ENCODE peak calls at places on chromosomes 5 and 9, in six cellular contexts. S is HepG2, A is K562, N is sigmoid colon, K is HCT116, R is transverse colon. Q is an unnamed sample.
A peak's percentile ranks its signal among the peaks of the same experiment; 100 is the strongest.

GRCh38 chr5:2986301-2986700 is 234.8 kb upstream of the IRX2 start:
- DNase-seq in N (no peak), R (no peak), K (no peak), S (no peak), A (no peak), Q (no peak)

GRCh38 chr9:129685220-129685932 is 19.9 kb downstream of the PRRX2 start:
- DNase-seq in N (no peak), A (no peak), R (no peak), S (no peak), K (peak; percentile 68), Q (no peak)

GRCh38 chr5:103119067-103119764 is 722 bp downstream of the GIN1 start:
- DNase-seq in K (no peak), R (no peak), N (no peak), S (peak; percentile 6), A (no peak), Q (no peak)

GRCh38 chr9:94097788-94098413 is 13.6 kb downstream of the PTPDC1 start:
- DNase-seq in S (no peak), R (no peak), K (peak; percentile 75), N (peak; percentile 68), A (no peak), Q (no peak)

GRCh38 chr5:33582417-33582816 is 141.7 kb downstream of the TARS1 start:
- DNase-seq in N (no peak), R (no peak), K (no peak), A (no peak), S (peak; percentile 84), Q (no peak)

GRCh38 chr9:621199-621860 is 220.2 kb upstream of the DMRT1 start:
- DNase-seq in K (no peak), N (no peak), S (no peak), A (no peak), R (no peak), Q (no peak)

GRCh38 chr9:105296889-105297288 is 52.4 kb downstream of the SLC44A1 start:
- DNase-seq in S (peak; percentile 90), R (no peak), K (peak; percentile 18), N (no peak), A (no peak), Q (no peak)

GRCh38 chr9:129140397-129141065 is 29.3 kb downstream of the PTPA start:
- DNase-seq in A (peak; percentile 73), N (peak; percentile 79), R (peak; percentile 55), K (no peak), S (peak; percentile 56), Q (peak; percentile 85)

GRCh38 chr5:173318881-173319609 is 9.2 kb downstream of the STC2 start:
- DNase-seq in R (no peak), N (no peak), K (no peak), A (no peak), S (no peak), Q (peak; percentile 31)

GRCh38 chr9:135443811-135444470 is 35.6 kb upstream of the PPP1R26 start:
- DNase-seq in N (no peak), A (no peak), R (no peak), S (no peak), K (no peak), Q (no peak)

GRCh38 chr9:116990592-116990991 is 303.5 kb downstream of the TRIM32 start:
- DNase-seq in K (no peak), A (no peak), R (no peak), S (no peak), N (no peak), Q (no peak)

GRCh38 chr5:94908889-94909480 is 290.5 kb downstream of the SLF1 start:
- DNase-seq in N (no peak), R (no peak), A (peak; percentile 28), S (peak; percentile 25), K (peak; percentile 35), Q (no peak)

GRCh38 chr9:32704343-32704742 is 68.9 kb upstream of the TAF1L start:
- DNase-seq in R (no peak), A (no peak), S (no peak), N (no peak), K (no peak), Q (no peak)

GRCh38 chr9:8895498-8896224 is 1096.1 kb upstream of the DMAC1 start:
- DNase-seq in N (no peak), S (peak; percentile 30), A (peak; percentile 3), K (no peak), R (no peak), Q (no peak)

GRCh38 chr5:126445502-126446174 is 22.4 kb downstream of the GRAMD2B start:
- DNase-seq in A (no peak), R (no peak), S (no peak), K (peak; percentile 35), N (no peak), Q (no peak)

GRCh38 chr9:96442491-96442890 is 7.5 kb upstream of the HABP4 start:
- DNase-seq in N (no peak), A (no peak), R (no peak), S (no peak), K (no peak), Q (no peak)

GRCh38 chr9:93096131-93096802 is at the start of gene CARD19:
- DNase-seq in A (peak; percentile 55), K (no peak), N (peak; percentile 87), S (no peak), R (peak; percentile 78), Q (no peak)

GRCh38 chr5:177512736-177513380 is 3.2 kb upstream of the DOK3 start:
- DNase-seq in R (no peak), S (no peak), N (no peak), K (no peak), A (no peak), Q (peak; percentile 79)

GRCh38 chr5:83608122-83608521 is 112.5 kb downstream of the HAPLN1 start:
- DNase-seq in N (no peak), R (peak; percentile 7), K (peak; percentile 38), S (peak; percentile 15), A (peak; percentile 34), Q (no peak)
- TF ChIP-seq CTCF in N (no peak), R (no peak), K (peak; percentile 23), S (peak; percentile 48), A (peak; percentile 49), Q (no peak)

DNA sequence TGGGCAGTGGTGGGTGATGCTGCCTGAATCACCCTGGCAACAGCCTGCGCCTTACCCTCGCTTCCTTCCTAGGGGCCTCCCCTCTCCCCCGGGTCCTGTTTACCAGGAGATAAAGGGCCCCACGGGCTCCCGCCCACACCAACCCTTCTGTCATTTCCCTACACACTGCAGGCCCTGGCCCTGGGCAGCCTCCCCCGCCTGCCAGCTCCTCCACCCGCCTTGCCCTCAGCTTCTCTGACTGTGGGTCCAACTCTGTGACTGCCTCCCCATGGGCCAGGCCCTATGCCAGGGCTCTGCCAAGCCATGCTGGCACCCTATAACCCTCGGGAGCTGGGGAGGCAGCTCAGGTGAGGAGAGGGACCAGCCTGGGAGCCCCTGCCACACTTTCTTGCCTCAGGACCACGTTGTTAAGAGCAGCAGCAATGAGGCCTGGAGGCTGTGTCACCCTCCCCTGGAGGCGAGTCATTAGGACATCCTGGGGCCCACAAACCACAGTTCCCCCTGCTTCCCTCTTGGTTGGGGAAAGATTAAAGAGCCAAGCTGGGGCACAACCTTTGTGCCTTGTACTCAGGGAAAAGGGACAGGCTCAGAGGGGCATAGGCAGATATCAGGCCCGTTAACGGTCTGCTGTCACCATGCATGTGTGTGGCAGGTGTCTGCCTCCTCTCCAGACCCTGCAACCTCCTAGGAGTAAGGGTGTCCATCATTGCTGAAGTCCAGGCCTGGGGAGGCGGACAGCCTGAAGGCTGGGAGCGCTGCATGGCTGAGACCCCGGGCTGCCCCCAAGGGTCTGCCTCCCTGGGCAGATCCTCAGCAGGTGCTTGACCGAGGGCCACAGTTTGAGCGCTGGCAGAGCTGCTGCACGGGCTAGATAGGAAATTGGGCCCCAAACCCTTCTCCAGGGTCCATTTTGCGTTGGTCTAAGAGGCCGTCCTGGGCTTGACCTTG is 2.7 kb downstream of the MGAT4B start:
- DNase-seq in A (peak; percentile 44), S (peak; percentile 44), K (no peak), N (peak; percentile 66), R (no peak), Q (peak; percentile 81)
- H3K27ac ChIP-seq in A (peak overlapping the region; percentile 46), S (peak overlapping the region; percentile 45), K (peak overlapping the region; percentile 99), N (peak overlapping the region; percentile 99), R (peak overlapping the region; percentile 100), Q (peak overlapping the region; percentile 42)

GRCh38 chr5:142287096-142287972 is 37.5 kb downstream of the SPRY4 start:
- DNase-seq in A (no peak), R (no peak), K (no peak), S (no peak), N (no peak), Q (no peak)

GRCh38 chr5:142287973-142288313 is 36.9 kb downstream of the SPRY4 start:
- DNase-seq in S (no peak), K (no peak), A (no peak), N (no peak), R (no peak), Q (no peak)

GRCh38 chr5:142292249-142292648 is 32.6 kb downstream of the SPRY4 start:
- DNase-seq in R (no peak), S (peak; percentile 42), K (no peak), A (no peak), N (no peak), Q (no peak)

GRCh38 chr5:142290574-142291299 is 34.1 kb downstream of the SPRY4 start:
- DNase-seq in S (no peak), K (no peak), A (no peak), R (no peak), N (no peak), Q (no peak)

DNA sequence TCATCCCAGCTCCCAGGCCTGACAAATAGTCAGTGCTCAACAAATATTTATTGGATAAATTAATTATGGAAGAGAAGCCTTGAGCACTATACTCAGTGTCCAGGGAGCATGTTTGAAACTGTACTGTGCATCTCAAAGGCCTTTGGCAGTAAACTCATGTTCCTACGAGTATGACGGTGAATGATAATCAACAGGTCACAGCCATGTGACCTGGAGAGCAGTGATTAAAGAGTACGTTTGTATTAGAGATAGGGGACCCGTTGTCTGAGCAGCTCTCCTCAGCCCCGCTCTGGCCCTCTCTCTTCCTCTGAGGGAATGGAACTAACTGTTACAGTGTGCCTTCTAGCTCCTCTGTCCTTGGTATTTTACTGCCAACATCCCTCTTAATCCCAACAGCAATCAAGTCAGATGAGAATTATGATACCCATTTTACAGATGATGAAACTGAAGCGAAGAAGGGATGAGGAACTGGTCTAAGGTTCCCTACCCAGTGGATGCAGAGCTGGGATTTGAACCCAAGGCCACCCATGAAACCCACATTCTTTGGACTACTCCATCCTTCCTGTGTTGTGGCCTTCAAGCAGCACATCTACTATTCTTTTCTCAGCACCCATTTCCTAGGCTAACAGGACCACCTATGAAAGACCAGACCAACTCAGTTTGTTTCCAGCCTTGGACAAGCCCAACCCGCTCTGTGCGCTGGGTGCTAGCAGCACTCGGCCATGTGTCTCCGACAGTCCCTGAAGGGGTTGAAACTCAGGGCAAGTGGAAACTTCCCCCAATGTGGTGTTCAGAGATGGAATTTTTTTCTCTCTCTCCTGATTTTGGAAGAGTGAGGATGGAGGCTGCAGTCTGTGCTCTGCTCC is 34.9 kb downstream of the SPRY4 start:
- DNase-seq in A (no peak), S (no peak), R (no peak), N (no peak), K (no peak), Q (no peak)
- TF ChIP-seq POLR2AphosphoS5 in A (no peak), S (no peak), R (no peak), N (no peak), K (no peak), Q (no peak)

GRCh38 chr9:133955821-133956411 is 36.2 kb downstream of the VAV2 start:
- DNase-seq in N (no peak), A (no peak), R (peak; percentile 51), K (no peak), S (no peak), Q (peak; percentile 91)
- TF ChIP-seq CTCF in N (no peak), A (no peak), R (no peak), K (no peak), S (no peak), Q (no peak)

DNA sequence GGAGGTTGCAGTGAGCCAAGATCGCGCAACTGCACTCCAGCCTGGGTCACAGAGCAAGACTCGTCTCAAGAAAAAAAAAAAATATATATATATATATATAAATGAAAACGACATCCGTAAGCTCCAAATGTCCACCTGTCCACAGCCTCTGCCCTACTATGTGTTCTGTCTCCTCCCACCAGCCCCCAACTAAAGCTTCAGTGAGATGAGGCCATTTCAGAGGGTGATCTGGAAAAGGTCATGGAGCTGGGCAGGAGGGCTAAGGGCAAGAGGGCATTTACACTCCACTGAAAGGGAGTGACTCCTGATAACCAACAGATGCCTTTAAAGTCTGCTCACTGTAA is 2.4 kb downstream of the SPRY4 start:
- DNase-seq in N (no peak), A (no peak), S (no peak), K (no peak), R (no peak), Q (no peak)
- H3K27ac ChIP-seq in N (peak overlapping the region; percentile 79), A (peak overlapping the region; percentile 15), S (peak overlapping the region; percentile 93), K (peak overlapping the region; percentile 98), R (peak overlapping the region; percentile 90), Q (peak overlapping the region; percentile 79)

Q was measured in spleen.